ENCODE peak calls at places on chromosomes 6 and 20, in six cellular contexts. B is mesenchymal stem cell; S is stimulated activated naive CD4-positive, alpha-beta T cell; O is IMR-90; P is iris pigment epithelial cell; Z is kidney glomerular epithelial cell. N is an unnamed sample.

GRCh38 chr20:17584684-17585083 is 14.8 kb downstream of the DSTN start:
- DNase-seq in B (no peak), S (no peak), O (peak; percentile 50), P (no peak), Z (no peak), N (no peak)

GRCh38 chr6:144478487-144478886 is 193.4 kb downstream of the UTRN start:
- DNase-seq in B (no peak), S (no peak), O (no peak), P (no peak), Z (no peak), N (peak; percentile 31)

GRCh38 chr20:49657118-49657901 is 56.4 kb downstream of the B4GALT5 start:
- DNase-seq in B (no peak), S (no peak), O (peak; percentile 84), P (peak; percentile 85), Z (peak; percentile 18), N (no peak)

GRCh38 chr6:156984178-156984738 is 207.1 kb downstream of the ARID1B start:
- DNase-seq in B (no peak), S (no peak), O (no peak), P (no peak), Z (no peak), N (no peak)

GRCh38 chr6:125588268-125588667 is 161.2 kb upstream of the HEY2 start:
- DNase-seq in B (no peak), S (no peak), O (no peak), P (no peak), Z (no peak), N (no peak)

GRCh38 chr20:40497781-40498691 is 191.0 kb downstream of the MAFB start:
- DNase-seq in B (peak; percentile 73), S (no peak), O (no peak), P (peak; percentile 34), Z (no peak), N (no peak)

GRCh38 chr6:77678048-77678447 is 25.2 kb downstream of the MEI4 start:
- DNase-seq in B (no peak), S (no peak), O (no peak), P (no peak), Z (no peak), N (no peak)

GRCh38 chr20:32538526-32538918 is 46.6 kb downstream of the NOL4L start:
- DNase-seq in B (no peak), S (peak; percentile 26), O (no peak), P (peak; percentile 20), Z (no peak), N (no peak)

GRCh38 chr20:41078329-41078728 is 49.7 kb downstream of the TOP1 start:
- DNase-seq in B (peak; percentile 70), S (no peak), O (peak; percentile 53), P (peak; percentile 68), Z (peak; percentile 59), N (no peak)

GRCh38 chr20:8213831-8214587 is 81.9 kb downstream of the PLCB1 start:
- DNase-seq in B (no peak), S (peak; percentile 25), O (no peak), P (no peak), Z (no peak), N (no peak)

GRCh38 chr6:156068870-156069269 is 613.2 kb upstream of the NOX3 start:
- DNase-seq in B (no peak), S (no peak), O (no peak), P (no peak), Z (no peak), N (no peak)

GRCh38 chr20:11499235-11499634 is 418.5 kb upstream of the BTBD3 start:
- DNase-seq in B (no peak), S (no peak), O (no peak), P (peak; percentile 47), Z (peak; percentile 14), N (no peak)

GRCh38 chr6:11833626-11834592 is 55.3 kb upstream of the ADTRP start:
- DNase-seq in B (no peak), S (no peak), O (no peak), P (no peak), Z (no peak), N (no peak)

GRCh38 chr6:34650823-34651222 is 45.7 kb downstream of the ILRUN start:
- DNase-seq in B (no peak), S (no peak), O (no peak), P (no peak), Z (no peak), N (peak; percentile 99)

GRCh38 chr6:159075506-159076100 is 30.8 kb upstream of the TAGAP start:
- DNase-seq in B (no peak), S (no peak), O (no peak), P (no peak), Z (no peak), N (no peak)

GRCh38 chr20:23832775-23833508 is 6.4 kb upstream of the CST2 start:
- DNase-seq in B (no peak), S (no peak), O (no peak), P (no peak), Z (peak; percentile 56), N (no peak)

GRCh38 chr20:34808583-34808982 is 16.9 kb downstream of the NCOA6 start:
- DNase-seq in B (no peak), S (no peak), O (no peak), P (no peak), Z (no peak), N (no peak)

GRCh38 chr6:71608646-71609045 is 277.7 kb upstream of the RIMS1 start:
- DNase-seq in B (no peak), S (no peak), O (no peak), P (peak; percentile 39), Z (peak; percentile 39), N (no peak)

GRCh38 chr20:4076671-4077070 is 61.3 kb upstream of the RNF24 start:
- DNase-seq in B (peak; percentile 90), S (no peak), O (peak; percentile 95), P (peak; percentile 92), Z (no peak), N (no peak)

GRCh38 chr6:166763606-166764472 is 136.8 kb upstream of the RPS6KA2 start:
- DNase-seq in B (no peak), S (no peak), O (no peak), P (no peak), Z (no peak), N (no peak)

GRCh38 chr6:98452721-98453120 is 381.7 kb upstream of the POU3F2 start:
- DNase-seq in B (no peak), S (no peak), O (no peak), P (no peak), Z (no peak), N (no peak)

GRCh38 chr20:51404297-51405060 is 138.0 kb downstream of the NFATC2 start:
- DNase-seq in B (peak; percentile 94), S (peak; percentile 20), O (no peak), P (peak; percentile 54), Z (no peak), N (no peak)

GRCh38 chr6:87789198-87789899 is 87.3 kb upstream of the AKIRIN2 start:
- DNase-seq in B (peak; percentile 82), S (no peak), O (peak; percentile 46), P (peak; percentile 72), Z (peak; percentile 63), N (no peak)

GRCh38 chr6:18352842-18353241 is 34.3 kb upstream of the RNF144B start:
- DNase-seq in B (no peak), S (no peak), O (no peak), P (no peak), Z (no peak), N (no peak)

GRCh38 chr6:157921685-157922367 is 59.8 kb upstream of the SYNJ2 start:
- DNase-seq in B (no peak), S (no peak), O (peak; percentile 49), P (peak; percentile 17), Z (no peak), N (no peak)

GRCh38 chr6:75480425-75480824 is 13.2 kb downstream of the FILIP1 start:
- DNase-seq in B (peak; percentile 46), S (no peak), O (peak; percentile 40), P (no peak), Z (no peak), N (peak; percentile 60)

GRCh38 chr6:107989166-107990094 is 31.4 kb upstream of the SEC63 start:
- DNase-seq in B (no peak), S (no peak), O (no peak), P (no peak), Z (no peak), N (no peak)

GRCh38 chr6:170193326-170193821 is 97.5 kb downstream of the DLL1 start:
- DNase-seq in B (no peak), S (no peak), O (no peak), P (no peak), Z (no peak), N (no peak)

GRCh38 chr6:86712039-86712438 is 225.3 kb upstream of the HTR1E start:
- DNase-seq in B (no peak), S (no peak), O (no peak), P (no peak), Z (no peak), N (no peak)

GRCh38 chr6:26432622-26433021 is 7.7 kb upstream of the BTN3A3 start:
- DNase-seq in B (no peak), S (no peak), O (peak; percentile 18), P (peak; percentile 71), Z (no peak), N (no peak)